ENCODE peak calls at places on chromosomes 3 and 15, in four cellular contexts. S is sigmoid colon, H is astrocyte of the spinal cord, A is kidney epithelial cell. B is an unnamed sample.

GRCh38 chr3:126448141-126448892 is 27.4 kb downstream of the ZXDC start:
- DNase-seq in S (peak), H (no peak), A (no peak), B (no peak)

GRCh38 chr3:17469520-17469919 is 272.9 kb downstream of the TBC1D5 start:
- DNase-seq in S (no peak), H (peak), A (no peak), B (no peak)

GRCh38 chr3:177484206-177484605 is 286.9 kb upstream of the TBL1XR1 start:
- DNase-seq in S (no peak), H (no peak), A (no peak), B (peak)

GRCh38 chr3:128196645-128197044 is 43.4 kb downstream of the EEFSEC start:
- DNase-seq in S (no peak), H (no peak), A (no peak), B (no peak)

GRCh38 chr15:40270246-40270995 is 12.4 kb downstream of the ANKRD63 start:
- DNase-seq in S (no peak), H (no peak), A (no peak), B (peak)

GRCh38 chr3:169256791-169257522 is 406.6 kb downstream of the MECOM start:
- DNase-seq in S (no peak), H (no peak), A (no peak), B (peak)

GRCh38 chr3:143648218-143648617 is 200.1 kb downstream of the SLC9A9 start:
- DNase-seq in S (no peak), H (no peak), A (no peak), B (no peak)

GRCh38 chr15:25238126-25238525 is 200.7 kb downstream of the UBE3A start:
- DNase-seq in S (peak), H (no peak), A (no peak), B (no peak)

GRCh38 chr3:72810063-72810462 is 38.2 kb downstream of the SHQ1 start:
- DNase-seq in S (no peak), H (no peak), A (no peak), B (no peak)

GRCh38 chr3:15471861-15472260 is 44.5 kb downstream of the EAF1 start:
- DNase-seq in S (no peak), H (no peak), A (no peak), B (no peak)

GRCh38 chr3:56799251-56799882 is 2.4 kb downstream of the ARHGEF3 start:
- DNase-seq in S (no peak), H (peak), A (no peak), B (peak)

GRCh38 chr3:119810018-119810435 is 28.1 kb downstream of the NR1I2 start:
- DNase-seq in S (no peak), H (peak), A (no peak), B (peak)

GRCh38 chr3:45273681-45274515 is 47.8 kb upstream of the TMEM158 start:
- DNase-seq in S (no peak), H (no peak), A (no peak), B (no peak)

GRCh38 chr3:11363732-11364131 is 91.5 kb downstream of the ATG7 start:
- DNase-seq in S (no peak), H (no peak), A (no peak), B (no peak)

GRCh38 chr3:147118611-147119010 is 287.7 kb downstream of the ZIC4 start:
- DNase-seq in S (no peak), H (no peak), A (no peak), B (no peak)
- H3K4me3 ChIP-seq in S (no peak), H (no peak), A (no peak), B (no peak)

GRCh38 chr3:7820969-7821368 is 680.7 kb upstream of the LMCD1 start:
- DNase-seq in S (no peak), H (no peak), A (no peak), B (no peak)
- TF ChIP-seq CTCF in S (no peak), H (no peak), A (no peak), B (no peak)

DNA sequence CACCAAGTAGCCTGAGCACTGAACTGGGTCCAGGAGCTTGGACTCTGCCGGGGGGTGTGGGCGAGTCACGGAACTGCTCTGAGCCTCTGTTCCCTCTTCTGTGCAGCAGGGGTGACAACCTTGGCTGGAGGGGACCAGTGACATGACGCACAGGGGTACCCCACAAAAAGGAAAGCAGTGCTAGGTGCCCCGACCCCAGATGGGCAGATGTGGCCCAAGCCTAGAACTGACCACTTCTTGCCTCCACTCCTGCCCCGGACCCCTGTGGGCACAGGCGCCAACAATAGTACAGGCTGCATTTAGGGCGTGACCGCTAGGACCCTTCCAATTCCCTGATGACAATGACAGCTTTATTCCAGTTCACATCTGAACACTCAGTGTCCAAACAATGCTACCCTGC is 255.9 kb upstream of the LYSMD4 start:
- DNase-seq in S (peak), H (no peak), A (no peak), B (no peak)
- H3K4me3 ChIP-seq in S (no peak), H (no peak), A (no peak), B (no peak)

DNA sequence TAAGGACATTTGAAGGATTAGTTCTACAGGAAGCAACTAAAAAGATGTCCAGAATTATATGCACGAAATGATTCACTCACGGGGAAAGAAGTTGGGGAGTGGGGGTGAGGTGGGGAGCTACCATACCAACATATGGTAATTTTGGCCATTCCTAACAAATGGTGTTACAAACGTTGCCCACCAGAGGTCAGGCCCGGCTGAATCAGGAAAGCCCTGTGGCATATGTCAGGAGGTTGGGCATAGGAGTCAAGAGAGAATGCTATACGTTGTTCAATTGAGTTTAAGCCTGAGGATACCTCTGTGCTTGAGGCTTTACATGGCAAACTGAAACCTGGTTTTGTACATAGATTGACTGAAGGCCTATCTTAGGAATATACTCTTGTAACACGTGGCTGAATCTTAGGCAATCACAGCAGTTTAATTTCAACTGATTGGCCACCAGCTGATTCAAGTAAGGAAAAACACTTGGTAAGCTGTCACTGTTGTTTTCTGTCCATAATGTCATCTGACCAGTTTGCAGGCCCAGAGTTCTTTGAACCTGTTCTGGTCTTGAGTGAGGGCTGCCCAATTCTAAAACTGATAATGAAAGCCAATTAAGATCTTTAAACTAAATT is 23.4 kb upstream of the SLC2A2 start:
- DNase-seq in S (no peak), H (peak), A (no peak), B (peak)
- TF ChIP-seq CTCF in S (peak), H (peak), A (peak), B (peak)

GRCh38 chr3:183122257-183122932 is 23.1 kb upstream of the MCCC1 start:
- DNase-seq in S (no peak), H (peak), A (no peak), B (peak)

GRCh38 chr3:183116051-183116614 is 16.8 kb upstream of the MCCC1 start:
- DNase-seq in S (no peak), H (no peak), A (no peak), B (no peak)

GRCh38 chr3:183117046-183117445 is 17.8 kb upstream of the MCCC1 start:
- DNase-seq in S (no peak), H (no peak), A (no peak), B (no peak)

GRCh38 chr3:183123891-183124290 is 24.6 kb upstream of the MCCC1 start:
- DNase-seq in S (no peak), H (peak), A (no peak), B (peak)

DNA sequence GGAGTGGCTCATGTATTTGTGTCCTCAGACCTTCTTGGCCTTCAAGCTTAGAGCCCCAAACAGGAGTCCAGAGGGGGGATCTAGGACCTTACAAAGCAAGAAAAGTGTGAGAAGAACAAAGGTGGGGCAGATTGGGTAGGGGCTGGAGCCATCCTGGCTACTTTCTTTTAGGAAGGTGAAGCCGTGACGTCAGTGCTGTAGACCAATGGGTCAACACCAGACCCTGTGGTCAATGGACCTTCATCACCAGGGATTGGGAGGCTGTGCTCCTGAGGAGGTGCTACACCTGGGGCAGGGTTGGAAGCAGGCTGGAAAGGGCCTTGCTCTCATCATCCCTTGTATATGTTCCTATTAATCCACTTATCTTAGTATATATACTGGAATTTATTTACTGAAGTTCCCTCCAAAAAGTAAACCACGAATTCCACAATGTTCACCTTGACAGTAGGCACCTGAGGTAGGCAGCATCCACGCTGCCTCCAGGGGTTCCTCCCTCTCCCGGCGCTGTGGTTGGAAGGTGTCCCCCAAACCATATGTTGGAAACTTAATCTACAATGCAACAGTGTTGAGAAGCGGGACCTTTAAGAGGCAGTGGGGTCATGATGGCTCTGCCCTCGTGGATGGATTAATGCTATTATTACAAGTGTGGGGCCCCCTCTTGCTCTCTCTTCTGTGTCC is 21.4 kb upstream of the MCCC1 start:
- DNase-seq in S (no peak), H (no peak), A (no peak), B (no peak)
- H3K4me3 ChIP-seq in S (no peak), H (no peak), A (no peak), B (no peak)

GRCh38 chr15:75152382-75153079 is 49.2 kb upstream of the C15orf39 start:
- DNase-seq in S (no peak), H (no peak), A (no peak), B (no peak)

GRCh38 chr15:75149911-75150709 is 51.6 kb upstream of the C15orf39 start:
- DNase-seq in S (no peak), H (peak), A (no peak), B (peak)

GRCh38 chr15:75145027-75145841 is 56.4 kb upstream of the C15orf39 start:
- DNase-seq in S (no peak), H (no peak), A (no peak), B (no peak)

GRCh38 chr15:75151214-75152128 is 50.2 kb upstream of the C15orf39 start:
- DNase-seq in S (no peak), H (no peak), A (no peak), B (no peak)

GRCh38 chr15:75148293-75148692 is 53.4 kb upstream of the C15orf39 start:
- DNase-seq in S (no peak), H (no peak), A (no peak), B (no peak)
- TF ChIP-seq CTCF in S (no peak), H (no peak), A (no peak), B (no peak)

DNA sequence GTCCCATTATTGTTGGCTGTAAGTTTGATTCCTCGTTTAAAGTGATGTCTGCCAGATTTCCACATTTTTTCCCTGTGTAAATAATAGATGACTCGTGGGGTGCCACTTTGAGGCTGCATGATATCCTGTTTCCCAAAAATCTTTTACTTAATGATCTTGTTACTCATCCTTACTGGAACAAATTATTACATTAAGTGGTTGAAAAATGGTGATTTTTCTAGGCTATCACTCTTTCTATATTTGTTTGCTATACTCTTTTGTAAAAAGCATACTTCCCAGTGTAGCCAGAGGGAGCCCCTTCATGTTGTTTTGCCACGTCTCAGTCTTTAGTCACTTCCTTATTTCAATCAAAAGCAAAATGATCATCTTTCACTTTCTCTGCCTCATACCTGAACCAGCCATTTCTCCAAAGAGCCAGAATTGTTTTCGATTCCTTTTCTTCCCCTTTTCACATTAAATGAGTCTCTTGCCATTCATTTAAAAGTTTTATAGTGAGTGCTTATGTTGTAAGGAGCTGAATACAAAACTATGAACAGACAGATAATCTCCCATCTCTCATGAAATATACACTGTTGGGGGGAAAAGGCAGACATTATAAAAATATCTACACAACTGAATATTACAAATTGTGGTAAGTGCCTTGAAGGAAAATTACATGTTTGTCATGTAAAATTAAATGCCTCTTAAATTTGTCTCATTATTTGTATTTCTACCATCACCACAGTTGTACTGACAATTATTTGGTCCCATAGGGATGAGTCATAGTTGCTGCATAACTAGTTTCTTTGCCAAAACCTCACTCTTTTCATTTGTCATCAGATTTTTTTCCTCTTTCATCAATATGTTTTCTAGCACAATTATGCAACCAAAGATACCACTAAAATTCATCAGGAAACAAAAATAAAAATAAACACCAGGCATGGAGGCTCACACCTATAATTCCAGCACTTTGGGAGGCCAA is 41.5 kb downstream of the ADGRG7 start:
- DNase-seq in S (no peak), H (peak), A (no peak), B (peak)
- H3K4me3 ChIP-seq in S (no peak), H (peak), A (no peak), B (no peak)

GRCh38 chr3:148962513-148962912 is 28.8 kb upstream of the GYG1 start:
- DNase-seq in S (no peak), H (peak), A (peak), B (peak)
- TF ChIP-seq CTCF in S (no peak), H (peak), A (peak), B (peak)

B was measured in fibroblast of the aortic adventitia.